ENCODE peak calls at places on chromosomes 5 and 9, in six cellular contexts. U, M, A, K, D and P are unnamed samples.

GRCh38 chr9:136409557-136410455 is 608 bp downstream of the ENTR1 start:
- DNase-seq in U (no peak), M (peak), A (no peak), K (no peak), D (no peak), P (no peak)

GRCh38 chr9:16642421-16643109 is 227.9 kb downstream of the BNC2 start:
- DNase-seq in U (no peak), M (no peak), A (no peak), K (no peak), D (no peak), P (no peak)

GRCh38 chr9:38768351-38768761 is 48.4 kb upstream of the FAM240B start:
- DNase-seq in U (no peak), M (no peak), A (no peak), K (no peak), D (peak), P (no peak)

GRCh38 chr9:115000217-115000639 is 69.8 kb upstream of the TNFSF8 start:
- DNase-seq in U (peak), M (no peak), A (no peak), K (peak), D (no peak), P (peak)

GRCh38 chr9:121331992-121332685 is 37.9 kb downstream of the STOM start:
- DNase-seq in U (no peak), M (no peak), A (no peak), K (no peak), D (no peak), P (no peak)

GRCh38 chr9:36817160-36817834 is 216.8 kb downstream of the PAX5 start:
- DNase-seq in U (no peak), M (no peak), A (no peak), K (no peak), D (no peak), P (no peak)

GRCh38 chr5:149387982-149388381 is 8.9 kb upstream of the IL17B start:
- DNase-seq in U (no peak), M (no peak), A (no peak), K (no peak), D (no peak), P (no peak)

GRCh38 chr5:81233080-81233634 is at the start of gene CKMT2:
- DNase-seq in U (no peak), M (no peak), A (peak), K (peak), D (no peak), P (peak)

GRCh38 chr5:143896471-143896870 is 84.5 kb downstream of the HMHB1 start:
- DNase-seq in U (no peak), M (no peak), A (no peak), K (no peak), D (no peak), P (no peak)

GRCh38 chr5:108858959-108859358 is 111.3 kb downstream of the FER start:
- DNase-seq in U (no peak), M (no peak), A (no peak), K (no peak), D (no peak), P (no peak)

GRCh38 chr9:114737118-114737517 is 55.1 kb upstream of the TEX48 start:
- DNase-seq in U (no peak), M (no peak), A (no peak), K (no peak), D (no peak), P (no peak)

GRCh38 chr9:32340401-32340800 is 44.0 kb upstream of the ACO1 start:
- DNase-seq in U (no peak), M (no peak), A (no peak), K (no peak), D (no peak), P (no peak)

GRCh38 chr9:5025416-5025815 is 40.3 kb downstream of the JAK2 start:
- DNase-seq in U (no peak), M (no peak), A (no peak), K (no peak), D (no peak), P (no peak)

GRCh38 chr9:98101868-98102273 is 17.2 kb downstream of the TRIM14 start:
- DNase-seq in U (peak), M (no peak), A (no peak), K (no peak), D (no peak), P (no peak)

GRCh38 chr5:73661753-73662152 is 35.8 kb downstream of the ARHGEF28 start:
- DNase-seq in U (no peak), M (no peak), A (no peak), K (no peak), D (no peak), P (no peak)

GRCh38 chr5:150523472-150524350 is 15.8 kb downstream of the NDST1 start:
- DNase-seq in U (no peak), M (peak), A (no peak), K (no peak), D (peak), P (peak)

GRCh38 chr9:72443855-72444254 is 77.6 kb upstream of the TMC1 start:
- DNase-seq in U (no peak), M (no peak), A (no peak), K (no peak), D (no peak), P (peak)

GRCh38 chr5:32230356-32231099 is 56.4 kb upstream of the GOLPH3 start:
- DNase-seq in U (no peak), M (peak), A (no peak), K (no peak), D (no peak), P (peak)

GRCh38 chr5:172078726-172079345 is 72.4 kb upstream of the FBXW11 start:
- DNase-seq in U (no peak), M (no peak), A (no peak), K (no peak), D (no peak), P (peak)

GRCh38 chr9:136340356-136341041 is 13.2 kb downstream of the GPSM1 start:
- DNase-seq in U (no peak), M (no peak), A (no peak), K (no peak), D (no peak), P (no peak)

GRCh38 chr5:87844449-87844848 is 424.2 kb downstream of the TMEM161B start:
- DNase-seq in U (no peak), M (no peak), A (no peak), K (no peak), D (no peak), P (no peak)

GRCh38 chr5:142540774-142541466 is 145.0 kb downstream of the FGF1 start:
- DNase-seq in U (no peak), M (no peak), A (no peak), K (no peak), D (no peak), P (no peak)

GRCh38 chr5:63131618-63132285 is 553.1 kb downstream of the LRRC70 start:
- DNase-seq in U (no peak), M (no peak), A (no peak), K (no peak), D (no peak), P (no peak)